ENCODE peak calls at places on chromosomes 13 and 19, in nine cellular contexts. R is astrocyte of the spinal cord; O is stimulated activated CD4-positive, alpha-beta T cell treated with anti-CD3 and anti-CD28 coated beads, Interleukin-1b, Interleukin-23, amount 100 ng/mL, for 24 hours; W is GM04504; M is GM20000; G is immature natural killer cell; H is stromal cell of bone marrow; Q is lung; T is iris pigment epithelial cell. S is an unnamed sample.

GRCh38 chr13:78383899-78384298 is 219.5 kb downstream of the POU4F1 start:
- DNase-seq in Q (no peak), M (no peak), T (no peak), G (no peak), R (no peak), O (no peak), W (no peak), H (no peak), S (no peak)

GRCh38 chr13:74886496-74886895 is 595.5 kb downstream of the TBC1D4 start:
- DNase-seq in M (no peak), H (peak; percentile 61), R (peak; percentile 62), T (peak; percentile 67), W (no peak), Q (no peak), G (no peak), O (no peak), S (no peak)

GRCh38 chr13:32629313-32629712 is 43.1 kb downstream of the PDS5B start:
- DNase-seq in R (no peak), M (no peak), H (no peak), Q (no peak), W (no peak), G (no peak), T (no peak), O (no peak), S (no peak)

GRCh38 chr13:79128158-79128557 is 277.9 kb downstream of the RBM26 start:
- DNase-seq in T (peak; percentile 75), W (no peak), H (no peak), O (no peak), G (no peak), M (no peak), R (peak; percentile 87), Q (no peak), S (no peak)

GRCh38 chr19:30703645-30704044 is 331.5 kb downstream of the ZNF536 start:
- DNase-seq in H (no peak), T (no peak), W (no peak), R (no peak), M (no peak), Q (no peak), O (no peak), G (no peak), S (no peak)

GRCh38 chr19:27738569-27739193 is 1474.3 kb downstream of the UQCRFS1 start:
- DNase-seq in T (no peak), Q (peak; percentile 7), G (no peak), O (no peak), M (no peak), H (no peak), W (no peak), R (no peak), S (no peak)

GRCh38 chr19:27765912-27766725 is 1446.8 kb downstream of the UQCRFS1 start:
- DNase-seq in G (no peak), O (no peak), M (no peak), R (no peak), Q (no peak), W (no peak), H (no peak), T (no peak), S (no peak)

GRCh38 chr13:33448889-33449288 is 163.3 kb upstream of the STARD13 start:
- DNase-seq in Q (no peak), T (no peak), O (no peak), R (no peak), G (no peak), M (no peak), H (no peak), W (no peak), S (no peak)

GRCh38 chr13:104657196-104657595 is 1591.0 kb upstream of the SLC10A2 start:
- DNase-seq in O (no peak), G (no peak), W (no peak), M (no peak), T (no peak), R (no peak), H (no peak), Q (no peak), S (no peak)

GRCh38 chr13:112928958-112929777 is 39.8 kb upstream of the MCF2L start:
- DNase-seq in W (no peak), O (no peak), H (no peak), M (no peak), G (no peak), R (peak; percentile 4), T (peak; percentile 10), Q (no peak), S (no peak)

GRCh38 chr13:26772531-26772930 is 11.9 kb upstream of the GPR12 start:
- DNase-seq in O (no peak), H (no peak), R (no peak), Q (no peak), M (no peak), T (no peak), W (no peak), G (no peak), S (no peak)

GRCh38 chr19:593055-593454 is 3.4 kb downstream of the HCN2 start:
- DNase-seq in W (no peak), O (no peak), M (no peak), R (no peak), H (no peak), T (no peak), G (no peak), Q (no peak), S (no peak)

GRCh38 chr13:101621099-101621498 is 168.6 kb downstream of the ITGBL1 start:
- DNase-seq in O (no peak), W (no peak), G (no peak), Q (no peak), T (no peak), R (no peak), H (no peak), M (no peak), S (no peak)

GRCh38 chr19:18603255-18603957 is 3.2 kb downstream of the CRLF1 start:
- DNase-seq in G (no peak), H (no peak), O (no peak), R (peak; percentile 7), W (no peak), Q (no peak), T (peak; percentile 31), M (peak; percentile 57), S (no peak)

GRCh38 chr19:765179-765738 is 14.3 kb downstream of the MISP start:
- DNase-seq in W (no peak), G (no peak), T (no peak), M (no peak), H (no peak), O (no peak), R (no peak), Q (no peak), S (no peak)

GRCh38 chr19:18057557-18057956 is 29.2 kb downstream of the IL12RB1 start:
- DNase-seq in O (no peak), G (no peak), H (no peak), M (no peak), T (no peak), R (no peak), Q (no peak), W (no peak), S (no peak)

GRCh38 chr13:87923713-87924112 is 252.5 kb downstream of the SLITRK5 start:
- DNase-seq in O (no peak), W (no peak), Q (no peak), H (no peak), T (no peak), M (no peak), G (no peak), R (no peak), S (no peak)

GRCh38 chr13:45156565-45157361 is 36.5 kb downstream of the GTF2F2 start:
- DNase-seq in O (no peak), W (no peak), R (no peak), G (no peak), T (peak; percentile 32), Q (no peak), M (no peak), H (no peak), S (no peak)

GRCh38 chr13:93080587-93080986 is 146.0 kb upstream of the GPC6 start:
- DNase-seq in M (no peak), W (no peak), T (peak; percentile 51), R (peak; percentile 57), G (no peak), H (no peak), Q (no peak), O (no peak), S (no peak)

GRCh38 chr13:108895220-108895704 is 265.9 kb downstream of the MYO16 start:
- DNase-seq in G (no peak), O (no peak), Q (no peak), H (no peak), R (peak; percentile 63), W (no peak), M (peak; percentile 19), T (peak; percentile 56), S (no peak)

GRCh38 chr19:41939861-41940442 is 11.7 kb upstream of the ERFL start:
- DNase-seq in O (no peak), M (peak; percentile 88), R (no peak), Q (no peak), G (no peak), T (no peak), W (no peak), H (no peak), S (peak; percentile 60)

GRCh38 chr13:21683034-21683733 is 12.3 kb downstream of the FGF9 start:
- DNase-seq in M (no peak), H (peak; percentile 49), T (peak; percentile 51), O (no peak), W (peak; percentile 56), Q (no peak), R (peak; percentile 79), G (no peak), S (no peak)

GRCh38 chr19:10292206-10292788 is 2.5 kb downstream of the ICAM5 start:
- DNase-seq in R (peak; percentile 24), W (no peak), M (peak; percentile 93), T (peak; percentile 78), O (no peak), G (peak; percentile 73), Q (peak; percentile 92), H (no peak), S (peak; percentile 86)

GRCh38 chr13:59364508-59365187 is 799.1 kb downstream of the DIAPH3 start:
- DNase-seq in T (no peak), Q (no peak), W (no peak), R (no peak), O (no peak), M (no peak), H (no peak), G (no peak), S (no peak)

GRCh38 chr13:42486711-42487198 is 87.2 kb upstream of the TNFSF11 start:
- DNase-seq in O (no peak), R (peak; percentile 94), H (peak; percentile 77), W (no peak), G (no peak), M (no peak), Q (no peak), T (peak; percentile 96), S (no peak)

GRCh38 chr13:48412881-48413351 is at the start of gene LPAR6:
- DNase-seq in H (peak; percentile 59), G (peak; percentile 26), T (peak; percentile 82), Q (no peak), O (no peak), R (peak; percentile 80), W (peak; percentile 55), M (no peak), S (no peak)

GRCh38 chr19:7917292-7918061 is 2.7 kb upstream of the SNAPC2 start:
- DNase-seq in M (peak; percentile 85), W (no peak), O (no peak), H (no peak), T (peak; percentile 64), R (peak; percentile 40), G (peak; percentile 47), Q (no peak), S (peak; percentile 55)

GRCh38 chr19:49954933-49955332 is 6.0 kb downstream of the SIGLEC11 start:
- DNase-seq in H (no peak), O (no peak), Q (no peak), G (no peak), M (no peak), T (no peak), R (no peak), W (no peak), S (no peak)

GRCh38 chr13:79874396-79875360 is 393.7 kb downstream of the NDFIP2 start:
- DNase-seq in H (no peak), W (no peak), G (no peak), T (peak; percentile 67), O (no peak), R (no peak), M (no peak), Q (no peak), S (no peak)

S was measured in germinal center.